ENCODE peak calls at places on chromosomes 3 and 15, in nine cellular contexts. X is heart left ventricle, D is IMR-90, O is heart right ventricle, J is hepatocyte, K is Peyer's patch, V is ovary, L is left ventricle myocardium inferior, I is stomach. F is an unnamed sample.

GRCh38 chr15:68375716-68376220 is 56.2 kb downstream of the ITGA11 start:
- DNase-seq in D (no peak), K (no peak), X (no peak), J (no peak), V (no peak), O (no peak), I (peak), L (no peak), F (no peak)

GRCh38 chr3:48434591-48435222 is 4.8 kb upstream of the PLXNB1 start:
- DNase-seq in K (peak), L (no peak), X (no peak), V (no peak), O (no peak), I (no peak), J (no peak), D (no peak), F (no peak)

GRCh38 chr3:66582721-66583141 is 81.9 kb upstream of the LRIG1 start:
- DNase-seq in D (no peak), V (no peak), J (no peak), L (no peak), I (no peak), X (no peak), O (no peak), K (peak), F (no peak)

GRCh38 chr3:32780735-32781210 is 37.0 kb upstream of the TRIM71 start:
- DNase-seq in O (peak), D (peak), V (no peak), K (peak), I (peak), J (peak), X (peak), L (peak), F (no peak)

GRCh38 chr3:17070560-17070959 is 185.8 kb downstream of the PLCL2 start:
- DNase-seq in V (peak), X (peak), D (peak), J (no peak), K (peak), O (peak), L (peak), I (no peak), F (no peak)

GRCh38 chr3:121491683-121492082 is 54.1 kb downstream of the POLQ start:
- DNase-seq in K (no peak), D (no peak), V (no peak), J (no peak), I (no peak), X (no peak), O (no peak), L (no peak), F (no peak)

GRCh38 chr3:157914882-157915281 is 191.3 kb downstream of the SHOX2 start:
- DNase-seq in V (no peak), I (no peak), O (no peak), L (no peak), J (no peak), D (no peak), X (no peak), K (no peak), F (no peak)

GRCh38 chr3:122092460-122093165 is 37.5 kb downstream of the CD86 start:
- DNase-seq in D (peak), X (peak), V (no peak), J (peak), K (peak), L (peak), O (peak), I (no peak), F (peak)

GRCh38 chr3:48759071-48759470 is 42.0 kb upstream of the IP6K2 start:
- DNase-seq in V (no peak), K (no peak), O (no peak), J (no peak), L (no peak), I (no peak), D (no peak), X (no peak), F (no peak)

GRCh38 chr15:29535952-29536351 is 266.3 kb upstream of the NSMCE3 start:
- DNase-seq in D (no peak), V (no peak), I (no peak), O (no peak), L (no peak), J (no peak), X (no peak), K (no peak), F (no peak)

GRCh38 chr3:185503467-185503975 is 4.7 kb upstream of the TMEM41A start:
- DNase-seq in J (peak), X (no peak), V (no peak), I (peak), L (no peak), O (no peak), D (no peak), K (peak), F (no peak)

GRCh38 chr3:24119321-24119751 is 174.2 kb downstream of the NR1D2 start:
- DNase-seq in O (no peak), K (no peak), J (no peak), I (no peak), L (no peak), X (no peak), V (no peak), D (peak), F (no peak)

GRCh38 chr15:69398541-69398940 is 15.6 kb upstream of the KIF23 start:
- DNase-seq in D (peak), V (no peak), K (no peak), X (no peak), O (no peak), I (no peak), L (no peak), J (no peak), F (no peak)

GRCh38 chr3:71419369-71419768 is 164.2 kb downstream of the FOXP1 start:
- DNase-seq in V (no peak), D (no peak), K (no peak), I (no peak), X (no peak), L (no peak), J (no peak), O (no peak), F (no peak)

GRCh38 chr15:90126457-90127435 is 24.5 kb upstream of the IDH2 start:
- DNase-seq in L (peak), D (no peak), X (peak), O (peak), J (peak), I (peak), V (no peak), K (no peak), F (no peak)

GRCh38 chr3:16090013-16090412 is 84.5 kb upstream of the GALNT15 start:
- DNase-seq in L (no peak), K (no peak), O (no peak), D (peak), I (no peak), V (no peak), J (peak), X (no peak), F (no peak)

GRCh38 chr3:54087581-54088410 is 34.6 kb upstream of the CACNA2D3 start:
- DNase-seq in J (peak), X (no peak), D (no peak), V (no peak), L (peak), K (no peak), O (no peak), I (no peak), F (no peak)

GRCh38 chr15:66763186-66764066 is 61.4 kb downstream of the SMAD6 start:
- DNase-seq in V (peak), D (no peak), K (peak), X (peak), J (peak), O (peak), I (peak), L (peak), F (no peak)

GRCh38 chr3:27387625-27388024 is 18.4 kb upstream of the NEK10 start:
- DNase-seq in I (no peak), X (no peak), K (no peak), V (no peak), D (peak), O (no peak), L (no peak), J (no peak), F (no peak)

GRCh38 chr3:53346922-53347260 is 452 bp downstream of the DCP1A start:
- DNase-seq in J (no peak), X (no peak), L (no peak), K (no peak), O (no peak), D (no peak), I (no peak), V (no peak), F (no peak)

GRCh38 chr3:72258366-72258765 is 473.4 kb upstream of the PROK2 start:
- DNase-seq in L (no peak), D (no peak), J (no peak), I (no peak), X (no peak), V (no peak), O (no peak), K (no peak), F (no peak)

GRCh38 chr3:90184861-90185260 is 1077.4 kb downstream of the EPHA3 start:
- DNase-seq in X (no peak), I (no peak), J (no peak), O (no peak), D (peak), V (no peak), L (no peak), K (no peak), F (no peak)

GRCh38 chr15:63015618-63016017 is 26.9 kb upstream of the TPM1 start:
- DNase-seq in I (no peak), K (peak), L (no peak), V (no peak), J (no peak), D (peak), X (no peak), O (peak), F (no peak)

GRCh38 chr3:178270838-178271237 is 265.4 kb upstream of the KCNMB2 start:
- DNase-seq in L (no peak), J (no peak), K (no peak), D (peak), V (no peak), O (no peak), X (no peak), I (no peak), F (no peak)

GRCh38 chr3:13648060-13648743 is 99.3 kb downstream of the FBLN2 start:
- DNase-seq in L (peak), I (peak), K (peak), J (peak), O (peak), D (peak), X (peak), V (peak), F (peak)

GRCh38 chr3:55584716-55585368 is 97.7 kb upstream of the WNT5A start:
- DNase-seq in J (no peak), V (no peak), K (no peak), D (no peak), I (no peak), X (no peak), O (no peak), L (no peak), F (no peak)

DNA sequence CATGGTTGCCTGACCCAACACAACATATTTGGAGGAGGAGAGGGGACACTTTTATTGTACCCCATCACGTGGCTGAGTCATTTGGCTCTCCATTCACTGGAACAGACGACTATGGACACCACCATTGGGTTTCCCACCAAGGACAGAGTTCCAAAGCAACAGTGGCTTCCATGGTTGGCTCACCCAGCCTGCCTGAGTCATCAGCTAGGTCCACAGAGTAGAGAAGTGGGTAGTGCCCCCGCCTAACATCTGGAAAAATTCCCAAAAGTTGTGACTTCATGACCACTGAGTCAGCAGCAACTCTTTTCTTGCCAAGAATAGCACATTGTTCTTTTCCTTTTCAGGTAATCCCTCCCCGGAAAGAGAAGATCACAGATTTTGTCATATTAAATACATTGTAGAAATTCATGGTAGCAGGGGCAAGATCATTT is 3.0 kb upstream of the PPP1R2 start:
- DNase-seq in K (no peak), D (peak), J (no peak), O (peak), L (no peak), X (no peak), I (peak), V (peak), F (no peak)
- H3K27ac ChIP-seq in K (peak), D (no peak), J (no peak), O (peak), L (peak), X (peak), I (peak), V (peak), F (peak)

DNA sequence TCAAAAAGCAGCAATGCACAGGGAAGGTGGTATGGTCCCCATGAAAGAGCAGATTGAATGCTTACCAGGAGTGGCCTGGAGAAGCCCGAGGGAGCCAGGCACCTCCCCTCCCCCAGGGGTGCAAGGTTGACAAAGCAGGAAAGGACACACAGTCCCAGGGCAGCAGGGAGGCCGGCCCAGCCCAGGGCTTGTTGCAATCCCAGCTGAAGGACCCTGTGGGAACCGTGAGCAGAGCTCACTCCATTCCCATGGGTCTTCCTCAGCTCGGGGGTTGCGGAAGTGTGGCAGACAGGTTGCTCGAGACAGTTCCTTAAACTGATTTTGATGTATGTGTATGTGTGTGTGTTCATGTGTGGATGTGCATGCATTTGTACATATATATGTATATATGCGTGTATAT is 15.8 kb downstream of the UROC1 start:
- DNase-seq in I (no peak), O (no peak), D (no peak), X (no peak), J (no peak), L (peak), V (no peak), K (no peak), F (no peak)
- H3K27ac ChIP-seq in I (no peak), O (no peak), D (no peak), X (no peak), J (no peak), L (no peak), V (no peak), K (no peak), F (no peak)

GRCh38 chr3:100753846-100754245 is 44.6 kb downstream of the TFG start:
- DNase-seq in V (no peak), X (no peak), L (no peak), J (no peak), K (no peak), D (peak), I (no peak), O (no peak), F (no peak)
- H3K27ac ChIP-seq in V (no peak), X (no peak), L (peak), J (no peak), K (no peak), D (no peak), I (no peak), O (no peak), F (no peak)

DNA sequence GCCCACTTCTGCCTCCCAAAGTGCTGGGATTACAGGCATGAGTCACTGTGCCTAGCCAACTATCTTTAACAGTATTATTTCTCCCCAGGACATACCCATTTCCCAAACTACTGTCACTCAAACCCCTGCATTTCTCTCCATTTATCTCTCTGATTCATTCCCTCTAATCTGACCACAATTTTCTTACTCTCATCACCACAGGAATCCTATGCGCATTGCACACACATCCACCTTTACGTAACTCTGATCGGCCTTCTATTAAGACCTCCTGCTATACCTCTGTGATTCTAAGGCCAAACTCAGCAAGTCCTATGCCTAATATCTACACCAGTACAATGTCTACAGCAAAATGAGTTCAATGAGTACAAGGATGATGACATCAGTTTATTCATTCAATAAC is 235.0 kb downstream of the ULK4 start:
- DNase-seq in O (no peak), D (no peak), V (no peak), X (no peak), J (no peak), I (no peak), L (no peak), K (no peak), F (no peak)
- H3K27ac ChIP-seq in O (no peak), D (no peak), V (no peak), X (no peak), J (no peak), I (no peak), L (no peak), K (no peak), F (no peak)

DNA sequence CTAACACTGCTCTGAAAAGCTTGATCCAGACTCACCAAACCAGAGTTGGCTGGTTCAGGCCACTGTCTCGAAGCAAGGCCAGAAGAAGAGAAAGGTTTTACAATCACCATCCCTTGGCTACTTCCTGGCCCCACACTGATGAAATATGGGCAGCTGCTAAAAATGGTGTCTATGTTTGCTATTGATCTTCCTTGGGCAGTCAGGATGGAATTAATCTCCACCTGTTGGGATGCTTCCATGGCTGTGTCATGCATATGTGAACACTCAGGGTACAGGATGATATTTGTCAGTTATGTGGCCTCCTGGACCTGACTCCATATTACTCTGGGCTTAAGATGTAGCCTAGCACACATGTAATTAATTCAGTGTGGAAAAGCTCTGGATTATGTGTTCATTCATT is 61.9 kb downstream of the FRMD4B start:
- DNase-seq in J (no peak), L (no peak), I (no peak), K (no peak), V (no peak), D (no peak), X (no peak), O (no peak), F (no peak)
- H3K27ac ChIP-seq in J (no peak), L (peak), I (no peak), K (no peak), V (no peak), D (no peak), X (peak), O (peak), F (no peak)

GRCh38 chr3:154829979-154830378 is 250.1 kb upstream of the MME start:
- DNase-seq in X (no peak), D (no peak), J (no peak), V (no peak), O (no peak), L (no peak), K (no peak), I (no peak), F (no peak)

GRCh38 chr3:154835638-154836037 is 244.5 kb upstream of the MME start:
- DNase-seq in K (no peak), O (no peak), I (no peak), V (no peak), L (no peak), D (no peak), J (no peak), X (no peak), F (no peak)
- H3K27ac ChIP-seq in K (no peak), O (no peak), I (no peak), V (no peak), L (no peak), D (no peak), J (no peak), X (no peak), F (no peak)

GRCh38 chr3:77687545-77687944 is 647.6 kb downstream of the ROBO2 start:
- DNase-seq in J (no peak), K (no peak), L (no peak), I (no peak), D (no peak), O (no peak), X (no peak), V (no peak), F (no peak)

GRCh38 chr3:77684115-77684514 is 644.2 kb downstream of the ROBO2 start:
- DNase-seq in L (no peak), D (no peak), X (no peak), O (no peak), I (no peak), J (no peak), V (no peak), K (no peak), F (no peak)

GRCh38 chr3:77690284-77690869 is 650.5 kb downstream of the ROBO2 start:
- DNase-seq in K (no peak), L (no peak), I (no peak), O (no peak), J (no peak), X (no peak), D (no peak), V (no peak), F (no peak)

GRCh38 chr3:77682162-77682561 is 642.3 kb downstream of the ROBO2 start:
- DNase-seq in D (no peak), I (no peak), X (no peak), L (no peak), O (no peak), J (no peak), V (no peak), K (no peak), F (no peak)

GRCh38 chr3:77686560-77686959 is 646.7 kb downstream of the ROBO2 start:
- DNase-seq in L (no peak), X (no peak), K (no peak), I (no peak), O (no peak), J (no peak), V (no peak), D (no peak), F (no peak)
- H3K27ac ChIP-seq in L (no peak), X (no peak), K (no peak), I (no peak), O (no peak), J (no peak), V (no peak), D (no peak), F (no peak)

GRCh38 chr3:184333700-184334099 is 3.7 kb upstream of the FAM131A start:
- DNase-seq in D (no peak), L (no peak), K (no peak), J (no peak), V (no peak), I (no peak), O (no peak), X (no peak), F (no peak)
- H3K27ac ChIP-seq in D (peak), L (no peak), K (no peak), J (peak), V (no peak), I (peak), O (no peak), X (peak), F (peak)

F was measured in naive thymus-derived CD4-positive, alpha-beta T cell.